ENCODE peak calls at places on chromosomes 11 and 22, in eight cellular contexts. One of them, this sample, is unnamed.

GRCh38 chr11:97092823-97093222 is 703.0 kb downstream of the JRKL start:
- DNase-seq in cardiac fibroblast: no peak
- DNase-seq in MM.1S: no peak
- DNase-seq in neural progenitor cell: peak; percentile 25
- DNase-seq in fibroblast of pulmonary artery: no peak
- DNase-seq in right lobe of liver: no peak
- DNase-seq in Karpas-422: no peak
- DNase-seq in AG04450: no peak
- DNase-seq in this sample: no peak

GRCh38 chr11:120134931-120135228 is 3.0 kb downstream of the TRIM29 start:
- DNase-seq in cardiac fibroblast: no peak
- DNase-seq in MM.1S: no peak
- DNase-seq in neural progenitor cell: no peak
- DNase-seq in fibroblast of pulmonary artery: no peak
- DNase-seq in right lobe of liver: peak; percentile 24
- DNase-seq in Karpas-422: no peak
- DNase-seq in AG04450: no peak
- DNase-seq in this sample: no peak

GRCh38 chr11:17572359-17572690 is 25.3 kb downstream of the OTOG start:
- DNase-seq in cardiac fibroblast: no peak
- DNase-seq in MM.1S: no peak
- DNase-seq in neural progenitor cell: no peak
- DNase-seq in fibroblast of pulmonary artery: no peak
- DNase-seq in right lobe of liver: peak; percentile 15
- DNase-seq in Karpas-422: peak; percentile 58
- DNase-seq in AG04450: no peak
- DNase-seq in this sample: no peak

GRCh38 chr11:127350476-127350875 is 349.9 kb upstream of the KIRREL3 start:
- DNase-seq in cardiac fibroblast: no peak
- DNase-seq in MM.1S: no peak
- DNase-seq in neural progenitor cell: no peak
- DNase-seq in fibroblast of pulmonary artery: no peak
- DNase-seq in right lobe of liver: no peak
- DNase-seq in Karpas-422: no peak
- DNase-seq in AG04450: no peak
- DNase-seq in this sample: no peak

GRCh38 chr11:87473174-87473573 is 435.4 kb downstream of the TMEM135 start:
- DNase-seq in cardiac fibroblast: no peak
- DNase-seq in MM.1S: no peak
- DNase-seq in neural progenitor cell: no peak
- DNase-seq in fibroblast of pulmonary artery: peak; percentile 10
- DNase-seq in right lobe of liver: no peak
- DNase-seq in Karpas-422: no peak
- DNase-seq in AG04450: peak; percentile 87
- DNase-seq in this sample: peak; percentile 27

GRCh38 chr11:130051077-130051476 is 18.6 kb upstream of the APLP2 start:
- DNase-seq in cardiac fibroblast: peak; percentile 37
- DNase-seq in MM.1S: no peak
- DNase-seq in neural progenitor cell: no peak
- DNase-seq in fibroblast of pulmonary artery: peak; percentile 53
- DNase-seq in right lobe of liver: no peak
- DNase-seq in Karpas-422: no peak
- DNase-seq in AG04450: no peak
- DNase-seq in this sample: no peak

GRCh38 chr22:35930933-35931332 is 97.7 kb downstream of the RBFOX2 start:
- DNase-seq in cardiac fibroblast: peak; percentile 90
- DNase-seq in MM.1S: peak; percentile 57
- DNase-seq in neural progenitor cell: peak; percentile 54
- DNase-seq in fibroblast of pulmonary artery: peak; percentile 88
- DNase-seq in right lobe of liver: no peak
- DNase-seq in Karpas-422: peak; percentile 78
- DNase-seq in AG04450: peak; percentile 43
- DNase-seq in this sample: peak; percentile 41

GRCh38 chr11:19079643-19080440 is 19.3 kb upstream of the MRGPRX2 start:
- DNase-seq in cardiac fibroblast: peak; percentile 89
- DNase-seq in MM.1S: no peak
- DNase-seq in neural progenitor cell: no peak
- DNase-seq in fibroblast of pulmonary artery: peak; percentile 91
- DNase-seq in right lobe of liver: no peak
- DNase-seq in Karpas-422: no peak
- DNase-seq in AG04450: no peak
- DNase-seq in this sample: peak; percentile 52

GRCh38 chr11:74288161-74288560 is 23.3 kb downstream of the P4HA3 start:
- DNase-seq in cardiac fibroblast: peak; percentile 97
- DNase-seq in MM.1S: no peak
- DNase-seq in neural progenitor cell: no peak
- DNase-seq in fibroblast of pulmonary artery: peak; percentile 98
- DNase-seq in right lobe of liver: no peak
- DNase-seq in Karpas-422: no peak
- DNase-seq in AG04450: peak; percentile 85
- DNase-seq in this sample: peak; percentile 59

GRCh38 chr22:19632671-19633148 is 81.6 kb upstream of the SEPTIN5 start:
- DNase-seq in cardiac fibroblast: peak; percentile 22
- DNase-seq in MM.1S: no peak
- DNase-seq in neural progenitor cell: no peak
- DNase-seq in fibroblast of pulmonary artery: no peak
- DNase-seq in right lobe of liver: no peak
- DNase-seq in Karpas-422: no peak
- DNase-seq in AG04450: no peak
- DNase-seq in this sample: no peak

GRCh38 chr11:69791266-69791665 is 16.1 kb upstream of the FGF4 start:
- DNase-seq in cardiac fibroblast: peak; percentile 46
- DNase-seq in MM.1S: no peak
- DNase-seq in neural progenitor cell: no peak
- DNase-seq in fibroblast of pulmonary artery: peak; percentile 13
- DNase-seq in right lobe of liver: no peak
- DNase-seq in Karpas-422: no peak
- DNase-seq in AG04450: no peak
- DNase-seq in this sample: peak; percentile 38

GRCh38 chr11:57360991-57361390 is 20.0 kb downstream of the PRG3 start:
- DNase-seq in cardiac fibroblast: no peak
- DNase-seq in MM.1S: no peak
- DNase-seq in neural progenitor cell: no peak
- DNase-seq in fibroblast of pulmonary artery: no peak
- DNase-seq in right lobe of liver: no peak
- DNase-seq in Karpas-422: no peak
- DNase-seq in AG04450: no peak
- DNase-seq in this sample: no peak

GRCh38 chr11:3860360-3860759 is 4.9 kb downstream of the STIM1 start:
- DNase-seq in cardiac fibroblast: no peak
- DNase-seq in MM.1S: no peak
- DNase-seq in neural progenitor cell: no peak
- DNase-seq in fibroblast of pulmonary artery: no peak
- DNase-seq in right lobe of liver: no peak
- DNase-seq in Karpas-422: no peak
- DNase-seq in AG04450: no peak
- DNase-seq in this sample: no peak

GRCh38 chr11:103610435-103610834 is 426.0 kb upstream of the DDI1 start:
- DNase-seq in cardiac fibroblast: no peak
- DNase-seq in MM.1S: no peak
- DNase-seq in neural progenitor cell: no peak
- DNase-seq in fibroblast of pulmonary artery: no peak
- DNase-seq in right lobe of liver: no peak
- DNase-seq in Karpas-422: no peak
- DNase-seq in AG04450: no peak
- DNase-seq in this sample: no peak

GRCh38 chr11:96863520-96863919 is 473.7 kb downstream of the JRKL start:
- DNase-seq in cardiac fibroblast: peak; percentile 64
- DNase-seq in MM.1S: no peak
- DNase-seq in neural progenitor cell: no peak
- DNase-seq in fibroblast of pulmonary artery: peak; percentile 13
- DNase-seq in right lobe of liver: peak; percentile 94
- DNase-seq in Karpas-422: no peak
- DNase-seq in AG04450: no peak
- DNase-seq in this sample: no peak

GRCh38 chr11:74842967-74843366 is 94.3 kb downstream of the RNF169 start:
- DNase-seq in cardiac fibroblast: no peak
- DNase-seq in MM.1S: no peak
- DNase-seq in neural progenitor cell: peak; percentile 11
- DNase-seq in fibroblast of pulmonary artery: no peak
- DNase-seq in right lobe of liver: no peak
- DNase-seq in Karpas-422: no peak
- DNase-seq in AG04450: no peak
- DNase-seq in this sample: no peak

GRCh38 chr11:94681140-94681539 is 87.0 kb upstream of the AMOTL1 start:
- DNase-seq in cardiac fibroblast: no peak
- DNase-seq in MM.1S: no peak
- DNase-seq in neural progenitor cell: no peak
- DNase-seq in fibroblast of pulmonary artery: no peak
- DNase-seq in right lobe of liver: no peak
- DNase-seq in Karpas-422: no peak
- DNase-seq in AG04450: no peak
- DNase-seq in this sample: no peak

GRCh38 chr11:92628401-92629292 is 340.8 kb upstream of the MTNR1B start:
- DNase-seq in cardiac fibroblast: no peak
- DNase-seq in MM.1S: no peak
- DNase-seq in neural progenitor cell: no peak
- DNase-seq in fibroblast of pulmonary artery: no peak
- DNase-seq in right lobe of liver: no peak
- DNase-seq in Karpas-422: no peak
- DNase-seq in AG04450: no peak
- DNase-seq in this sample: no peak

GRCh38 chr22:37848587-37849088 is 581 bp upstream of the EIF3L start:
- DNase-seq in cardiac fibroblast: peak; percentile 37
- DNase-seq in MM.1S: no peak
- DNase-seq in neural progenitor cell: peak; percentile 32
- DNase-seq in fibroblast of pulmonary artery: peak; percentile 48
- DNase-seq in right lobe of liver: no peak
- DNase-seq in Karpas-422: peak; percentile 45
- DNase-seq in AG04450: no peak
- DNase-seq in this sample: no peak

GRCh38 chr11:94511932-94512781 is at the start of gene C11orf97:
- DNase-seq in cardiac fibroblast: peak; percentile 41
- DNase-seq in MM.1S: peak; percentile 62
- DNase-seq in neural progenitor cell: peak; percentile 90
- DNase-seq in fibroblast of pulmonary artery: peak; percentile 46
- DNase-seq in right lobe of liver: peak; percentile 85
- DNase-seq in Karpas-422: no peak
- DNase-seq in AG04450: no peak
- DNase-seq in this sample: no peak

GRCh38 chr11:104781719-104782376 is 116.4 kb downstream of the CASP12 start:
- DNase-seq in cardiac fibroblast: no peak
- DNase-seq in MM.1S: no peak
- DNase-seq in neural progenitor cell: no peak
- DNase-seq in fibroblast of pulmonary artery: no peak
- DNase-seq in right lobe of liver: no peak
- DNase-seq in Karpas-422: no peak
- DNase-seq in AG04450: no peak
- DNase-seq in this sample: no peak

GRCh38 chr11:7484645-7485044 is 661 bp upstream of the OLFML1 start:
- DNase-seq in cardiac fibroblast: no peak
- DNase-seq in MM.1S: no peak
- DNase-seq in neural progenitor cell: no peak
- DNase-seq in fibroblast of pulmonary artery: no peak
- DNase-seq in right lobe of liver: no peak
- DNase-seq in Karpas-422: no peak
- DNase-seq in AG04450: no peak
- DNase-seq in this sample: no peak

GRCh38 chr11:129992161-129992944 is 10.3 kb downstream of the PRDM10 start:
- DNase-seq in cardiac fibroblast: peak; percentile 18
- DNase-seq in MM.1S: no peak
- DNase-seq in neural progenitor cell: peak; percentile 52
- DNase-seq in fibroblast of pulmonary artery: peak; percentile 26
- DNase-seq in right lobe of liver: peak; percentile 57
- DNase-seq in Karpas-422: peak; percentile 72
- DNase-seq in AG04450: no peak
- DNase-seq in this sample: peak; percentile 20

GRCh38 chr11:109641549-109641948 is 219.6 kb downstream of the C11orf87 start:
- DNase-seq in cardiac fibroblast: peak; percentile 35
- DNase-seq in MM.1S: peak; percentile 12
- DNase-seq in neural progenitor cell: peak; percentile 77
- DNase-seq in fibroblast of pulmonary artery: peak; percentile 62
- DNase-seq in right lobe of liver: no peak
- DNase-seq in Karpas-422: peak; percentile 74
- DNase-seq in AG04450: peak; percentile 1
- DNase-seq in this sample: peak; percentile 9

DNA sequence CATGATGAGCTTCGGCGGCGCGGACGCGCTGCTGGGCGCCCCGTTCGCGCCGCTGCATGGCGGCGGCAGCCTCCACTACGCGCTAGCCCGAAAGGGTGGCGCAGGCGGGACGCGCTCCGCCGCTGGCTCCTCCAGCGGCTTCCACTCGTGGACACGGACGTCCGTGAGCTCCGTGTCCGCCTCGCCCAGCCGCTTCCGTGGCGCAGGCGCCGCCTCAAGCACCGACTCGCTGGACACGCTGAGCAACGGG is 169 bp downstream of the NEFH start:
- DNase-seq in cardiac fibroblast: no peak
- DNase-seq in MM.1S: no peak
- DNase-seq in neural progenitor cell: no peak
- DNase-seq in fibroblast of pulmonary artery: no peak
- DNase-seq in right lobe of liver: no peak
- DNase-seq in Karpas-422: no peak
- DNase-seq in AG04450: no peak
- DNase-seq in this sample: no peak
- H3K4me3 ChIP-seq in cardiac fibroblast: no peak overlapping the region
- H3K4me3 ChIP-seq in MM.1S: no peak overlapping the region
- H3K4me3 ChIP-seq in neural progenitor cell: peak overlapping the region; percentile 28
- H3K4me3 ChIP-seq in fibroblast of pulmonary artery: peak overlapping the region; percentile 12
- H3K4me3 ChIP-seq in right lobe of liver: no peak overlapping the region
- H3K4me3 ChIP-seq in Karpas-422: no peak overlapping the region
- H3K4me3 ChIP-seq in AG04450: peak overlapping the region; percentile 29
- H3K4me3 ChIP-seq in this sample: peak overlapping the region; percentile 34

GRCh38 chr22:29481265-29482000 is 1.4 kb downstream of the NEFH start:
- DNase-seq in cardiac fibroblast: no peak
- DNase-seq in MM.1S: no peak
- DNase-seq in neural progenitor cell: peak; percentile 56
- DNase-seq in fibroblast of pulmonary artery: peak; percentile 16
- DNase-seq in right lobe of liver: no peak
- DNase-seq in Karpas-422: no peak
- DNase-seq in AG04450: no peak
- DNase-seq in this sample: no peak
- H3K4me3 ChIP-seq in cardiac fibroblast: no peak overlapping the region
- H3K4me3 ChIP-seq in MM.1S: no peak overlapping the region
- H3K4me3 ChIP-seq in neural progenitor cell: peak overlapping the region; percentile 28
- H3K4me3 ChIP-seq in fibroblast of pulmonary artery: peak overlapping the region; percentile 40
- H3K4me3 ChIP-seq in right lobe of liver: no peak overlapping the region
- H3K4me3 ChIP-seq in Karpas-422: no peak overlapping the region
- H3K4me3 ChIP-seq in AG04450: peak overlapping the region; percentile 41
- H3K4me3 ChIP-seq in this sample: peak overlapping the region; percentile 34

DNA sequence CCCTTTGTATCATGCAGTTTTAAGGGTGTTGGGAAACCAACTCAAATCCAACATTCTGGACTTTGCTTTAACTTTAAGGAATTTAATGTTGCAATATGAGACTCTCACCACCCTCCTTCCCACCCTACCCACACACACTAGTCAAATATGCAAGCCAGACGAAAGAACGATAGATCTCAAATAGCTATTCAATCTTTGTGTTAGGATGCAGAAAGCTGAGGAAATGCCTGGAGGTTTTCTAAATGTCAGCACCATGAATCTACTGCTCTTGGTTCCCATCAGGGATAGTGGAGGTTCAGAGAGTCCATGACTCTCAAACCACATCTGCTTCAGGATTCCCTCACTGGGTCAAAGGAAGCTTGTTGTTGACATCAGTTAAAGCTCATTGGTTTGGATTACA is 33.7 kb downstream of the EXPH5 start:
- DNase-seq in cardiac fibroblast: peak; percentile 62
- DNase-seq in MM.1S: no peak
- DNase-seq in neural progenitor cell: no peak
- DNase-seq in fibroblast of pulmonary artery: peak; percentile 64
- DNase-seq in right lobe of liver: no peak
- DNase-seq in Karpas-422: no peak
- DNase-seq in AG04450: peak; percentile 26
- DNase-seq in this sample: peak; percentile 31
- H3K4me3 ChIP-seq in cardiac fibroblast: no peak overlapping the region
- H3K4me3 ChIP-seq in MM.1S: no peak overlapping the region
- H3K4me3 ChIP-seq in neural progenitor cell: no peak overlapping the region
- H3K4me3 ChIP-seq in fibroblast of pulmonary artery: no peak overlapping the region
- H3K4me3 ChIP-seq in right lobe of liver: no peak overlapping the region
- H3K4me3 ChIP-seq in Karpas-422: no peak overlapping the region
- H3K4me3 ChIP-seq in AG04450: no peak overlapping the region
- H3K4me3 ChIP-seq in this sample: no peak overlapping the region

GRCh38 chr22:30357650-30358215 is 926 bp downstream of the CCDC157 start:
- DNase-seq in cardiac fibroblast: no peak
- DNase-seq in MM.1S: no peak
- DNase-seq in neural progenitor cell: peak; percentile 21
- DNase-seq in fibroblast of pulmonary artery: no peak
- DNase-seq in right lobe of liver: no peak
- DNase-seq in Karpas-422: no peak
- DNase-seq in AG04450: no peak
- DNase-seq in this sample: no peak
- H3K4me3 ChIP-seq in cardiac fibroblast: peak overlapping the region; percentile 85
- H3K4me3 ChIP-seq in MM.1S: no peak overlapping the region
- H3K4me3 ChIP-seq in neural progenitor cell: peak overlapping the region; percentile 86
- H3K4me3 ChIP-seq in fibroblast of pulmonary artery: peak overlapping the region; percentile 96
- H3K4me3 ChIP-seq in right lobe of liver: no peak overlapping the region
- H3K4me3 ChIP-seq in Karpas-422: no peak overlapping the region
- H3K4me3 ChIP-seq in AG04450: peak overlapping the region; percentile 92
- H3K4me3 ChIP-seq in this sample: peak overlapping the region; percentile 78